ENCODE peak calls at places on chromosomes 11 and 22, in four cellular contexts. One of them, this sample, is unnamed.

GRCh38 chr11:96827164-96827563 is 437.4 kb downstream of the JRKL start:
- DNase-seq in iris pigment epithelial cell: peak; percentile 21
- DNase-seq in Panc1: no peak
- DNase-seq in GM20000: no peak
- DNase-seq in this sample: no peak

GRCh38 chr22:22733881-22734373 is 89.5 kb downstream of the GGTLC2 start:
- DNase-seq in iris pigment epithelial cell: no peak
- DNase-seq in Panc1: no peak
- DNase-seq in GM20000: no peak
- DNase-seq in this sample: no peak

GRCh38 chr11:128938156-128938885 is 4.3 kb downstream of the TP53AIP1 start:
- DNase-seq in iris pigment epithelial cell: no peak
- DNase-seq in Panc1: no peak
- DNase-seq in GM20000: no peak
- DNase-seq in this sample: no peak

GRCh38 chr11:17845431-17845881 is 110.9 kb downstream of the KCNC1 start:
- DNase-seq in iris pigment epithelial cell: peak; percentile 81
- DNase-seq in Panc1: no peak
- DNase-seq in GM20000: no peak
- DNase-seq in this sample: no peak

GRCh38 chr11:6321356-6321755 is 1.1 kb upstream of the CAVIN3 start:
- DNase-seq in iris pigment epithelial cell: no peak
- DNase-seq in Panc1: no peak
- DNase-seq in GM20000: no peak
- DNase-seq in this sample: no peak

GRCh38 chr11:9065614-9066431 is 25.6 kb downstream of the SCUBE2 start:
- DNase-seq in iris pigment epithelial cell: peak; percentile 54
- DNase-seq in Panc1: no peak
- DNase-seq in GM20000: no peak
- DNase-seq in this sample: no peak

GRCh38 chr11:86523738-86524602 is 148.4 kb downstream of the ME3 start:
- DNase-seq in iris pigment epithelial cell: peak; percentile 98
- DNase-seq in Panc1: peak; percentile 99
- DNase-seq in GM20000: no peak
- DNase-seq in this sample: no peak

GRCh38 chr22:45006873-45007246 is 2.9 kb downstream of the PHF21B start:
- DNase-seq in iris pigment epithelial cell: no peak
- DNase-seq in Panc1: no peak
- DNase-seq in GM20000: no peak
- DNase-seq in this sample: peak; percentile 15

GRCh38 chr11:130206141-130206540 is 46.6 kb downstream of the ST14 start:
- DNase-seq in iris pigment epithelial cell: no peak
- DNase-seq in Panc1: no peak
- DNase-seq in GM20000: no peak
- DNase-seq in this sample: no peak

GRCh38 chr11:116826751-116827431 is 2.8 kb upstream of the APOC3 start:
- DNase-seq in iris pigment epithelial cell: no peak
- DNase-seq in Panc1: no peak
- DNase-seq in GM20000: no peak
- DNase-seq in this sample: no peak

This sample was measured in Karpas-422.